ENCODE peak calls at places on chromosomes 1 and 21, in seven cellular contexts. W is HepG2, I is suprapubic skin, B is A549, K is K562, V is transverse colon, H is tibial nerve. D is an unnamed sample.

GRCh38 chr1:15584489-15585363 is at the start of gene AGMAT:
- DNase-seq in W (peak), K (no peak), I (no peak), V (peak), H (no peak), B (peak), D (no peak)

GRCh38 chr1:207314836-207315235 is 6.6 kb upstream of the CD55 start:
- DNase-seq in K (no peak), B (no peak), I (no peak), W (no peak), V (no peak), H (no peak), D (no peak)

GRCh38 chr1:17822741-17823426 is 67.8 kb downstream of the ACTL8 start:
- DNase-seq in I (peak), B (no peak), V (no peak), H (no peak), K (no peak), W (no peak), D (no peak)

GRCh38 chr1:204261746-204262505 is 48.1 kb upstream of the GOLT1A start:
- DNase-seq in H (no peak), B (no peak), W (no peak), K (no peak), V (no peak), I (no peak), D (no peak)

GRCh38 chr1:53375440-53375839 is 47.6 kb upstream of the LRP8 start:
- DNase-seq in I (peak), K (no peak), B (no peak), H (no peak), V (no peak), W (no peak), D (no peak)

GRCh38 chr1:238186887-238187574 is 296.3 kb upstream of the ZP4 start:
- DNase-seq in B (no peak), W (no peak), V (no peak), H (no peak), I (no peak), K (no peak), D (no peak)

GRCh38 chr1:173445164-173445563 is 32.0 kb upstream of the PRDX6 start:
- DNase-seq in H (no peak), V (no peak), B (no peak), W (no peak), I (no peak), K (no peak), D (no peak)

GRCh38 chr1:229354226-229354625 is 11.4 kb upstream of the CCSAP start:
- DNase-seq in H (no peak), B (no peak), V (no peak), K (no peak), I (no peak), W (no peak), D (no peak)

GRCh38 chr1:203490607-203491006 is 3.3 kb upstream of the OPTC start:
- DNase-seq in V (no peak), W (no peak), K (no peak), H (no peak), B (no peak), I (no peak), D (no peak)

GRCh38 chr1:206117151-206117948 is at the start of gene AVPR1B:
- DNase-seq in H (no peak), I (no peak), K (no peak), V (peak), W (no peak), B (peak), D (no peak)

GRCh38 chr1:221284028-221284427 is 404.8 kb downstream of the HLX start:
- DNase-seq in V (no peak), W (no peak), K (no peak), B (no peak), I (no peak), H (no peak), D (no peak)

GRCh38 chr1:89545264-89546038 is 20.8 kb downstream of the LRRC8B start:
- DNase-seq in K (peak), B (no peak), I (no peak), W (no peak), H (no peak), V (no peak), D (no peak)

GRCh38 chr21:26072891-26073615 is 97.5 kb downstream of the APP start:
- DNase-seq in B (no peak), W (no peak), K (no peak), H (no peak), V (no peak), I (no peak), D (no peak)

GRCh38 chr1:145974721-145975120 is 10.2 kb downstream of the POLR3GL start:
- DNase-seq in V (no peak), W (no peak), B (no peak), K (no peak), I (peak), H (no peak), D (no peak)

GRCh38 chr1:61322769-61323168 is 240.4 kb downstream of the NFIA start:
- DNase-seq in V (no peak), W (peak), B (peak), K (no peak), H (no peak), I (no peak), D (no peak)

GRCh38 chr1:147545133-147545532 is 3.8 kb downstream of the BCL9 start:
- DNase-seq in B (no peak), W (no peak), H (no peak), K (no peak), I (no peak), V (peak), D (no peak)

GRCh38 chr1:42340093-42340492 is 5.1 kb upstream of the FOXJ3 start:
- DNase-seq in W (peak), K (no peak), I (no peak), V (peak), H (no peak), B (peak), D (no peak)

GRCh38 chr21:31921079-31921478 is 48.3 kb downstream of the HUNK start:
- DNase-seq in K (no peak), I (no peak), H (no peak), V (no peak), W (no peak), B (no peak), D (no peak)

GRCh38 chr1:201675143-201675542 is 136.2 kb downstream of the NAV1 start:
- DNase-seq in H (no peak), I (no peak), B (no peak), K (peak), V (no peak), W (no peak), D (no peak)

GRCh38 chr1:206895837-206896242 is 1.4 kb upstream of the IL24 start:
- DNase-seq in I (no peak), H (no peak), V (no peak), B (peak), K (no peak), W (no peak), D (no peak)

GRCh38 chr1:78840447-78841251 is 165.9 kb downstream of the ADGRL4 start:
- DNase-seq in I (no peak), W (no peak), H (no peak), V (no peak), B (no peak), K (no peak), D (no peak)

GRCh38 chr1:236009857-236010256 is 55.0 kb downstream of the NID1 start:
- DNase-seq in W (no peak), I (no peak), V (no peak), B (no peak), K (no peak), H (no peak), D (no peak)

GRCh38 chr1:178536844-178537371 is 24.0 kb downstream of the TEX35 start:
- DNase-seq in B (peak), K (no peak), I (no peak), H (no peak), V (peak), W (peak), D (peak)

GRCh38 chr1:75265792-75266191 is 131.6 kb downstream of the LHX8 start:
- DNase-seq in K (peak), I (no peak), V (no peak), B (peak), W (peak), H (no peak), D (no peak)

GRCh38 chr1:56985857-56986256 is 20.0 kb upstream of the C8B start:
- DNase-seq in H (no peak), B (no peak), W (peak), K (no peak), V (no peak), I (no peak), D (no peak)

GRCh38 chr1:3065797-3066196 is 3.2 kb upstream of the PRDM16 start:
- DNase-seq in B (no peak), H (no peak), W (no peak), V (no peak), I (peak), K (no peak), D (peak)

GRCh38 chr1:67771152-67771551 is 62.1 kb downstream of the GNG12 start:
- DNase-seq in K (peak), B (no peak), W (no peak), V (no peak), I (no peak), H (no peak), D (no peak)

GRCh38 chr1:238257018-238257417 is 366.3 kb upstream of the ZP4 start:
- DNase-seq in I (no peak), B (no peak), V (no peak), H (no peak), W (no peak), K (no peak), D (no peak)

GRCh38 chr1:205942631-205943159 is 561 bp downstream of the SLC26A9 start:
- DNase-seq in I (no peak), K (no peak), B (no peak), V (no peak), H (no peak), W (no peak), D (no peak)

GRCh38 chr1:41476807-41477361 is 7.6 kb downstream of the EDN2 start:
- DNase-seq in B (no peak), K (no peak), H (no peak), V (peak), I (no peak), W (peak), D (peak)

GRCh38 chr1:37477198-37477931 is 3.0 kb downstream of the ZC3H12A start:
- DNase-seq in K (peak), H (no peak), V (peak), I (peak), B (no peak), W (peak), D (no peak)

GRCh38 chr1:202968895-202969295 is 1.8 kb upstream of the CYB5R1 start:
- DNase-seq in K (peak), B (peak), W (peak), H (no peak), I (no peak), V (peak), D (peak)

GRCh38 chr1:239976130-239976968 is 115.3 kb upstream of the FMN2 start:
- DNase-seq in H (peak), V (peak), I (no peak), K (peak), W (peak), B (peak), D (no peak)

GRCh38 chr1:21909787-21910503 is 27.2 kb downstream of the HSPG2 start:
- DNase-seq in K (peak), I (no peak), H (no peak), V (no peak), B (no peak), W (no peak), D (peak)

GRCh38 chr1:92876351-92876750 is 44.5 kb downstream of the RPL5 start:
- DNase-seq in K (no peak), V (no peak), H (no peak), I (no peak), W (no peak), B (no peak), D (no peak)

GRCh38 chr21:39180429-39181019 is 2.7 kb downstream of the PSMG1 start:
- DNase-seq in K (peak), V (no peak), H (no peak), I (no peak), B (no peak), W (no peak), D (no peak)
- TF ChIP-seq CTCF in K (peak), V (peak), H (no peak), I (no peak), B (no peak), W (no peak), D (no peak)

GRCh38 chr1:9877962-9878361 is 32.1 kb downstream of the CTNNBIP1 start:
- DNase-seq in I (no peak), H (no peak), W (no peak), V (peak), B (no peak), K (no peak), D (no peak)
- TF ChIP-seq EP300 in I (no peak), H (no peak), W (no peak), V (no peak), B (no peak), K (no peak), D (no peak)

DNA sequence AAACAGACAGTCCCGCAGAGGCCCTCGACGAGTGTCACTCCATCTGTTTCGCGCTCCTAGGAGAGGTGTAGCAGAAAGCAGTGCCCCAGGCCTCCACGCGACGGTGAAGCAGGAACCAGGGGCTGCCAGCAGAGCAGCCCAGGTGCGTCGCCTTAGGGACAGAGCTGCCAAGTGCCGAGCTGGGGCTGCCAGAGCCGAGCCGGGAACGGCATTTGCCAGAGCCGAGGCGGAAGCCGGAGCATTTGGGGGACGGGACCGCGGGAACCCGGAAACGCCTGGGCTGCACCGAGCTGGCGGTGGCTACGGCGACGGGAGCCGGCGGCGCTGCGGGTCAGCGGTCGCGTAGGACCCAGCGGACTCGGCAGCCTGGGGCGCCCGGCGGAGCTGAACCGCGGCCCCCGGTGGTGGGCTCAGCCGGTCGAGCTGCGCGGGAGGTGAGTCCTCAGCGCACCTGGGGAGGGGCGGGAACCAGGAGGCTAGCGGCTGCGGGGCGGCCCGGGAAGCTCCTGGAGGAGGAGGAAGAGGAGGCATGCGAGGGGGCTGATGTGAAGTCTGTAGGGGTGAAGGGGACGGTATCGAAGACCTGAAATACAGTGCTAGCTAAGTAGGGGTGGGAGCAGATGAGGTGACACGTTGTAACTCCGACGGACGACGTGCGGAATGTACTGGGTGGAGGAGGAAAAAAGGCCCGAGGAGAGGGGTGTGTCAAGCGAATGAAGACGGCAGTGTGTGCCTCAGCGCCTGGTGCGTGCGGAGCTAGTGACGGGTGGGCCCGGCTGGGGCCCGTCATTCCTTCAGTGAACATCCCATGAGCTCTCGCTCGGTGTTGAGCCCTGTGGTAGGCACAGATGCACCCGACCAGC is at the start of gene SLC35A3:
- DNase-seq in H (peak), B (peak), I (peak), K (peak), V (peak), W (peak), D (peak)
- TF ChIP-seq POLR2A in H (no peak), B (peak), I (no peak), K (peak), V (peak), W (peak), D (peak)

GRCh38 chr21:16395285-16395684 is 665.5 kb downstream of the USP25 start:
- DNase-seq in I (no peak), B (no peak), H (no peak), K (no peak), V (no peak), W (no peak), D (no peak)
- TF ChIP-seq CTCF in I (no peak), B (no peak), H (no peak), K (no peak), V (no peak), W (no peak), D (no peak)

DNA sequence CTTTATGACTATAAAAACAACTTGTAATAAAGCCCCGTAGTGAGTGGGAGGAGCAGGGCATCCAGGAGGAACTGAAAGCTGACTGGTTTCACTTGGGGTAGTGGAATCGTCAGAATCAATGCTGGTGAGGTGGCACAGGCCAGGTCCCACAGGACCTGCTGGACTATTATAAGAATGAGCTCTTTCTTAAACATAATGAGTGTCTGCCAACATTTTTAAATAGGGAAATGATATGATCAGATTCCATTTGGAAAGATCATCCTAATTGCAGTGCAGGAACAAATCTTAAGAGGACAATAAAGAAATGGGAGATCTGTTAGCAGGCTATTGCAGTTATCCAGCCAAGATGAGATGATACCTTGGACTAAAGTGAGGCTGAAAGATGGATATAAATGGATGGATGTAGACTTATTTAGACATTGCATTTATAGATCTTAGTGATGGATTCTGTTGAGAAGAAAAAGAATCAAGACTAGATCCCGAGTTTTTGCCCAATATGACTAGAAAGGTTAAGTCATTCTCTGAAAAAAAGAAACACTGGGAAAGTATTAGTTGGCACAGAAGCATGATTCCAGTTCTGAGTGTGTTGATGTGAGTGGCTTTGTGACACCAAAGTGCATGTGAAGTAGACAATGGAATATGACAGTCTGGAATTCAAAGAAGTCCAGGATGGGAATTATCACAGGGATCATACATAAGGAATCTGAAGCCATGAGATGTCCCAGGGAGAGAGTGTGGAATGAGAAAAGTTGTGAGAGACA is 153.3 kb upstream of the SGIP1 start:
- DNase-seq in K (no peak), I (no peak), B (no peak), W (no peak), H (no peak), V (peak), D (no peak)
- TF ChIP-seq EP300 in K (no peak), I (no peak), B (no peak), W (no peak), H (no peak), V (no peak), D (no peak)

GRCh38 chr1:188665477-188665876 is 1812.2 kb downstream of the BRINP3 start:
- DNase-seq in K (no peak), H (no peak), W (no peak), V (no peak), B (no peak), I (no peak), D (no peak)

DNA sequence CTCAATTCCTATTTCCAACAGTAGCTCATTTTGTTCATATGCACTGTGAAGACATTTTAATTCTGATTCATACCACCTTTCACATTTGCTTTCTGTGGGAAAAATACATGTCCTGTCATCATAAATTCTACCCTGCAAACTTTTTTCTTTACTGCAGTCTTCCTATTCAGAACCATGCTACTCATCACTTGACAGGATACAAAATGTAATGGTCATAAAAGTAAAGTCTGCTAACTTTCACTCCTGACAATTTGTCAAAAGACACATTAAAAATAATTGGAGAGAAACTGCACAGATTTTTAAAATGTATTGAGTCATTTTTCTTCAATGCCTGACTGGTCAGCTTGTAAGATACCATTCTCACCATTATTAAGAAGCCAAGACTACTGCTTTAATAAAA is 1817.1 kb downstream of the BRINP3 start:
- DNase-seq in V (no peak), W (no peak), K (no peak), I (no peak), H (no peak), B (no peak), D (no peak)
- TF ChIP-seq POLR2A in V (no peak), W (no peak), K (no peak), I (no peak), H (no peak), B (no peak), D (no peak)

DNA sequence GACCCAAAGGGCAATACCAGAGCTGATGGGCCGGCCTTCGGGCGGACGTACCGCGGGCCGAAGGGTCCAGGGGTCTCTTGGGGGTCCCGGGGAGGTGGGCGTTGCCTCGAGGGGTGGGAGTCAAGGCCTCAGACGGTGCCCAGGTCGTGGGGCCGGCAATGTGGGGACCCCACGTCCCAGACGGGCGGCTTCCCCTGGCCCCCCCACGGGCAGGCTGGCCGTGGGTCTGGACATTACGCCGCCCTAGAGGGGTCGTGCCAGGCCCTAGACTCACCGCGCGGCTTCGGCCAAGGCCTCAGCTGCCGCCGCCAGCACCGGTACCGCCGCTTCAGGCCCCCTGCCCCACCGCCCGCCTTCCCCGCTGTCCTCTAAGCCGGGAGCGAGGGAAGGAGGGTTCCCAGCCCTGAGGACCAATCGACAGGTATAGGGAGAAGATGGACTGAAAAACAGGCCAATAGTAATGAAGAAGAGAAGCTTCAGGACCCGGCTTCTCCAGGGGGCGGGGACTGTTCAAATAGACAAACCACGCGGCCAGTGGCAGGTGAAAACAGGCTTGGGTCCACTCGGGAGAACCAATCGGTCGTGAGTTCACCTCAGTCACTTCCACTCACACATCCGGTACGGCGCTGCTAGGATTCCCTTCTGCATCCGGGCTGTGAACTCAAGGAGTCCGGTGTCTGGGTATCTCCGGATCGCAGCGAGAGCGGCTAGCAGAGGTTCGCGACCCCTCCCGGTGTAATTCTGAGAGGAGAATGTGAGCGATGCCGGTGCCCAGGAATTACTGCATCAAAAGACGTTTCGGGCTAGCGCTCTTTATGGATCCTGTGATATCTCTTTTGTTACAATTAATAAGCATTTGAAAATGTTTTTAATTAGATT is at the start of gene MTOR:
- DNase-seq in H (peak), I (peak), V (peak), B (peak), W (peak), K (peak), D (peak)
- TF ChIP-seq CTCF in H (no peak), I (no peak), V (no peak), B (no peak), W (peak), K (peak), D (no peak)

DNA sequence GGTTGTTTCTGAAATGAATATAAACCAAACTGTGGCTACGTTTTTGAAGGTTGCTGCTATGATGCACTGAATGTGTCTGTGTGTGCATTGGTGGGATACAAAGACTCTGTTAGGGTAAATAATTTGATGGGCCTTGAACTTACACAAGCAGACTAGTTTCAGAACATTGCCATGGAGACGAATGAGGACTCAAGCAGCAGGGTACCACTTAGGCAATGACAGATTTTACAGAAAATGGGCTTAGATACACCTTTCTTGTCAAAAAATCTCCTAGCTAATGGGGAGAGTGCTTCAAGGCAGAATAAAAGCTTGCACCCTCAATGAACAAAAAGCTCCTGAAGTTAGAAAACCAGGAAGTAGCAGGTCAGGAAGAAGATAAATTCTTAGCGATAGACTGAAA is 55.7 kb downstream of the IER5 start:
- DNase-seq in B (no peak), H (no peak), K (no peak), V (no peak), W (no peak), I (no peak), D (no peak)
- TF ChIP-seq EP300 in B (no peak), H (no peak), K (no peak), V (no peak), W (no peak), I (no peak), D (no peak)

D was measured in sigmoid colon.